ENCODE peak calls at places on chromosomes 2 and 18, in four cellular contexts. One of them, this sample, is unnamed.

GRCh38 chr2:85601771-85602475 is 575 bp downstream of the TMEM150A start:
- DNase-seq in HepG2: peak; percentile 61
- DNase-seq in K562: peak; percentile 44
- DNase-seq in GM12878: no peak
- DNase-seq in this sample: no peak

GRCh38 chr18:28802546-28802945 is 625.6 kb upstream of the CDH2 start:
- DNase-seq in K562: no peak
- DNase-seq in GM12878: no peak
- DNase-seq in HepG2: no peak
- DNase-seq in this sample: no peak

GRCh38 chr18:52716926-52717325 is 376.9 kb downstream of the DCC start:
- DNase-seq in K562: no peak
- DNase-seq in GM12878: no peak
- DNase-seq in HepG2: peak; percentile 27
- DNase-seq in this sample: peak; percentile 8

GRCh38 chr2:24877646-24878045 is 42.4 kb downstream of the ADCY3 start:
- DNase-seq in HepG2: no peak
- DNase-seq in K562: no peak
- DNase-seq in GM12878: no peak
- DNase-seq in this sample: no peak

GRCh38 chr2:67974564-67975430 is 88.0 kb downstream of the C1D start:
- DNase-seq in GM12878: no peak
- DNase-seq in HepG2: no peak
- DNase-seq in K562: no peak
- DNase-seq in this sample: no peak

GRCh38 chr2:202378001-202378400 is 1.9 kb downstream of the BMPR2 start:
- DNase-seq in GM12878: no peak
- DNase-seq in K562: no peak
- DNase-seq in HepG2: no peak
- DNase-seq in this sample: no peak

GRCh38 chr2:98470851-98471255 is 26.2 kb downstream of the INPP4A start:
- DNase-seq in K562: no peak
- DNase-seq in HepG2: no peak
- DNase-seq in GM12878: no peak
- DNase-seq in this sample: no peak

GRCh38 chr2:18841248-18842150 is 252.1 kb upstream of the NT5C1B start:
- DNase-seq in GM12878: no peak
- DNase-seq in K562: no peak
- DNase-seq in HepG2: peak; percentile 41
- DNase-seq in this sample: no peak

GRCh38 chr2:111091811-111092211 is 28.9 kb upstream of the BCL2L11 start:
- DNase-seq in K562: no peak
- DNase-seq in GM12878: no peak
- DNase-seq in HepG2: no peak
- DNase-seq in this sample: no peak

DNA sequence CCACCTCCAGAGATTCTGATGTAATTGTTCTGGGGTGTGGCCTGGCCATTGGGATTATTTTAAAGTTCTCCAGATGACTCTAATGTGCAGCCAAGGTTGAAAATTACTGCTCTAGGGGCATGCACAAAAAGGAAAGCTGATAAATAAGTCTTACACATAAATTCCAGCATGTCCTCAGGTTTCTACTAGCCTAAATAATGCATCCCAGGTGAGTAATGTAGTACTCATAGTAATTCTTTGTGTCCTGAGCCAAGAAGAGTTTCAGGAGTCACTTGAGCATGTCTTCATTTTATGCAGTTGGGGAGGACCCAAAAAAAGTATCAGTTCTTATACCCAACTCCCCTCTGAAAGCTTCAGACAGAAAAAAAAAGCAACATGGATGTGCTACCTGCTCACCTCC is 130.1 kb upstream of the SP5 start:
- DNase-seq in GM12878: no peak
- DNase-seq in K562: no peak
- DNase-seq in HepG2: no peak
- DNase-seq in this sample: no peak
- TF ChIP-seq TARDBP in GM12878: no peak
- TF ChIP-seq TARDBP in K562: no peak
- TF ChIP-seq TARDBP in HepG2: no peak
- TF ChIP-seq TARDBP in this sample: no peak

DNA sequence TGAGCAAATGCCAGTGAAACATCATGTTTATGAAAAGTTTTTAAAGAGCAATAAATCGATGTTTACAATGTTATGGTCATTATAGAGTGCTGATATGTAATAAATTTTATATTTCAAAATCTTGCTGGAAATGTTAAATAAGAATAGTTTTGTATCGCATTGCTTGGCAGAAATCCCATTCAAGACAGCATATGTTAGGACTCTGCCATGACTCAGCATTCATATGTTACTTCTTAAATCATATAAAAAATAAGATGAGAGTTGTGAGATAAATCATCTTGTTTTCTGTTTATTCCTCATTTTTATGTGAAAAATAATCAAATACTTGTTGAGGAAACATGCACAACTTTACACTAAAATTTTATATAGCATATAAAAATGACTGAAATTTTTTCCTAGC is 949.9 kb upstream of the NRXN1 start:
- DNase-seq in GM12878: no peak
- DNase-seq in K562: no peak
- DNase-seq in HepG2: no peak
- DNase-seq in this sample: no peak
- TF ChIP-seq TARDBP in GM12878: no peak
- TF ChIP-seq TARDBP in K562: no peak
- TF ChIP-seq TARDBP in HepG2: no peak
- TF ChIP-seq TARDBP in this sample: no peak

DNA sequence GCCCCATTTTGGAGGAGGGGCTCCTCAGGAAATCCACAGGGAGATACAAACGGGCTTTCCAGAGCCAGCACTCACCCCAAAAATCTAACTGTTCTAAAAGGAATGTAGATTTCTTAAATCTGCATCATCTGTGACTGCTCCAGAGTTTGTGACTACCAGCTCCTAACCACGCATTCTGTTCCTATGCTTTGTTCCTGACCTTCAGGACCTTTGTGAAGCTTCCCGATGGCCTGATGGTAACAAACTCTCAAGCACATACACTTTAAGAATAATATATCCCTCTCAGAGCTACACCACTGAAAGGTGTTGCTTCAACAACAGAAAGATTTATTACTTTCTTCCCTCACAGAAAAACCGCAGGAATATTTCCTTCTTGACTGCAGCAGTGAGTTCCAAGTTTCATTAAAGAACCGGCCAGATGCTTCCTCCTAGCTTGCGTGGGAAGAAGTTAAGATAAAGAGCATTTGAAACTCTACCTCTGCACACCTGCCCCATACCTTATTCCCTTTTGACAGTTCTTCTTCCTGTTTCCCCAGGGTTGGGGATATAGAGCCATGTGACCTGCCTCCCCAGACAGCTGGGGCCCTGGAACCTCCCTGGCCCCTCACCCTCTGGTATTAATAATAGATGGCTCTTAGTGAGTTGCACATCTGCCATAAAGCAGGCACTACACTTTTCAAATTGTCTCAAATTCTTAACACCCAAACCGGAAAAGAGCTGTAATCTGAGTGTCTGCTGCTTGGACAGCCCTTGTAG is 40.2 kb upstream of the EML4 start:
- DNase-seq in K562: no peak
- DNase-seq in HepG2: no peak
- DNase-seq in GM12878: no peak
- DNase-seq in this sample: no peak
- TF ChIP-seq TARDBP in K562: no peak
- TF ChIP-seq TARDBP in HepG2: no peak
- TF ChIP-seq TARDBP in GM12878: no peak
- TF ChIP-seq TARDBP in this sample: no peak

GRCh38 chr2:192124576-192124975 is 70.2 kb downstream of the TMEFF2 start:
- DNase-seq in GM12878: no peak
- DNase-seq in HepG2: no peak
- DNase-seq in K562: no peak
- DNase-seq in this sample: no peak
- TF ChIP-seq TARDBP in GM12878: no peak
- TF ChIP-seq TARDBP in HepG2: no peak
- TF ChIP-seq TARDBP in K562: no peak
- TF ChIP-seq TARDBP in this sample: no peak